ENCODE peak calls at places on chromosome 15, in eight cellular contexts. T is HEK293T, S is T follicular helper cell, W is activated gamma-delta T cell, J is RPMI7951, X is GDM1, U is left lung, D is hepatocyte. I is an unnamed sample.

GRCh38 chr15:63930034-63930433 is 96.3 kb upstream of the HERC1 start:
- DNase-seq in D (no peak), X (no peak), J (no peak), W (no peak), S (no peak), U (no peak), T (no peak), I (no peak)

GRCh38 chr15:98941595-98942255 is 65.9 kb downstream of the PGPEP1L start:
- DNase-seq in J (no peak), S (no peak), T (no peak), U (no peak), W (no peak), X (no peak), D (no peak), I (no peak)

GRCh38 chr15:26772588-26773484 is at the start of gene GABRB3:
- DNase-seq in S (no peak), J (no peak), U (peak; percentile 47), X (no peak), D (peak; percentile 59), T (peak; percentile 63), W (no peak), I (peak; percentile 93)

GRCh38 chr15:88400069-88400468 is 67.1 kb downstream of the MRPL46 start:
- DNase-seq in U (no peak), W (no peak), X (no peak), D (no peak), T (no peak), S (no peak), J (no peak), I (peak; percentile 54)

GRCh38 chr15:38652998-38653397 is 88.4 kb upstream of the RASGRP1 start:
- DNase-seq in W (no peak), U (no peak), X (no peak), T (no peak), S (peak; percentile 71), J (no peak), D (no peak), I (no peak)

GRCh38 chr15:57732526-57733331 is 26.2 kb downstream of the POLR2M start:
- DNase-seq in X (peak; percentile 17), J (peak; percentile 85), U (no peak), W (no peak), T (peak; percentile 41), S (peak; percentile 4), D (peak; percentile 69), I (peak; percentile 67)

GRCh38 chr15:59687831-59688230 is 1.3 kb downstream of the BNIP2 start:
- DNase-seq in D (no peak), J (peak; percentile 16), T (no peak), X (no peak), U (no peak), W (no peak), S (no peak), I (no peak)

GRCh38 chr15:34038023-34038403 is 991 bp downstream of the AVEN start:
- DNase-seq in T (no peak), W (no peak), U (no peak), S (no peak), J (no peak), D (no peak), X (no peak), I (no peak)

GRCh38 chr15:68774521-68775293 is 46.0 kb downstream of the ANP32A start:
- DNase-seq in J (no peak), T (no peak), X (no peak), U (no peak), W (no peak), D (no peak), S (no peak), I (no peak)

GRCh38 chr15:57872281-57873010 is 165.9 kb downstream of the POLR2M start:
- DNase-seq in D (no peak), U (no peak), S (no peak), X (no peak), W (no peak), J (no peak), T (no peak), I (no peak)

GRCh38 chr15:90095521-90095959 is 6.7 kb downstream of the IDH2 start:
- DNase-seq in X (no peak), U (no peak), W (no peak), J (no peak), T (no peak), S (no peak), D (no peak), I (no peak)

GRCh38 chr15:38069506-38069905 is 135.1 kb downstream of the TMCO5A start:
- DNase-seq in T (no peak), S (no peak), W (no peak), J (peak; percentile 88), X (no peak), U (peak; percentile 72), D (peak; percentile 81), I (no peak)

GRCh38 chr15:39466428-39466827 is 114.5 kb upstream of the THBS1 start:
- DNase-seq in J (no peak), U (peak; percentile 41), X (no peak), D (no peak), S (no peak), T (no peak), W (no peak), I (no peak)

GRCh38 chr15:63640146-63640545 is 43.0 kb downstream of the FBXL22 start:
- DNase-seq in J (no peak), S (no peak), T (no peak), W (no peak), D (no peak), U (no peak), X (no peak), I (no peak)

GRCh38 chr15:89747708-89748682 is 3.1 kb downstream of the MESP1 start:
- DNase-seq in D (no peak), J (no peak), W (no peak), U (no peak), T (no peak), X (no peak), S (no peak), I (no peak)

GRCh38 chr15:63054985-63055384 is 12.4 kb downstream of the TPM1 start:
- DNase-seq in X (no peak), T (no peak), W (no peak), S (no peak), J (no peak), D (peak; percentile 40), U (no peak), I (no peak)

GRCh38 chr15:55372701-55373440 is 35.3 kb downstream of the CCPG1 start:
- DNase-seq in S (no peak), U (no peak), J (no peak), D (no peak), W (no peak), T (no peak), X (no peak), I (no peak)

GRCh38 chr15:56758770-56759449 is 25.6 kb upstream of the ZNF280D start:
- DNase-seq in U (no peak), X (no peak), J (peak; percentile 83), W (no peak), T (no peak), S (no peak), D (no peak), I (no peak)

GRCh38 chr15:71761649-71762048 is 48.7 kb upstream of the NR2E3 start:
- DNase-seq in D (peak; percentile 73), S (no peak), T (no peak), X (no peak), J (peak; percentile 96), U (no peak), W (no peak), I (no peak)

GRCh38 chr15:62847900-62848489 is 194.6 kb upstream of the TPM1 start:
- DNase-seq in X (no peak), W (no peak), J (peak; percentile 64), D (peak; percentile 64), U (peak; percentile 45), S (peak; percentile 9), T (peak; percentile 41), I (peak; percentile 78)

GRCh38 chr15:98978153-98978552 is 29.4 kb downstream of the PGPEP1L start:
- DNase-seq in D (no peak), J (no peak), X (no peak), U (no peak), S (no peak), W (no peak), T (no peak), I (no peak)

GRCh38 chr15:25183581-25184330 is 229.0 kb downstream of the SNRPN start:
- DNase-seq in X (no peak), D (no peak), T (no peak), S (no peak), J (no peak), W (no peak), U (peak; percentile 21), I (no peak)

GRCh38 chr15:99486371-99487336 is 79.1 kb upstream of the MEF2A start:
- DNase-seq in D (peak; percentile 82), W (no peak), X (no peak), U (peak; percentile 69), J (peak; percentile 98), T (peak; percentile 60), S (no peak), I (peak; percentile 69)

GRCh38 chr15:88932271-88932874 is 19.2 kb upstream of the MFGE8 start:
- DNase-seq in U (no peak), T (no peak), S (no peak), W (no peak), J (peak; percentile 56), D (no peak), X (no peak), I (peak; percentile 15)

GRCh38 chr15:85533949-85534543 is 153.6 kb downstream of the AKAP13 start:
- DNase-seq in T (no peak), U (no peak), W (no peak), S (no peak), X (peak; percentile 53), J (no peak), D (no peak), I (no peak)

GRCh38 chr15:93066834-93067648 is 22.0 kb downstream of the RGMA start:
- DNase-seq in S (no peak), W (no peak), U (no peak), D (no peak), X (no peak), J (peak; percentile 15), T (no peak), I (peak; percentile 28)

GRCh38 chr15:47993051-47993450 is 127.7 kb upstream of the SLC24A5 start:
- DNase-seq in T (no peak), D (no peak), X (no peak), S (no peak), W (no peak), J (no peak), U (no peak), I (no peak)